ENCODE peak calls at places on chromosomes 1 and 21, in ten cellular contexts. One of them, this sample, is unnamed.

GRCh38 chr1:210792703-210793102 is 341.2 kb downstream of the KCNH1 start:
- DNase-seq in tibial artery: no peak
- DNase-seq in Calu3: no peak
- DNase-seq in HFF-Myc: peak
- DNase-seq in gastrocnemius medialis: no peak
- DNase-seq in GM13977: no peak
- DNase-seq in astrocyte of the spinal cord: peak
- DNase-seq in BJ: peak
- DNase-seq in mesothelial cell of epicardium: no peak
- DNase-seq in heart left ventricle: no peak
- DNase-seq in this sample: no peak

GRCh38 chr1:159752135-159752580 is 28.6 kb upstream of the DUSP23 start:
- DNase-seq in BJ: no peak
- DNase-seq in tibial artery: peak
- DNase-seq in GM13977: no peak
- DNase-seq in HFF-Myc: no peak
- DNase-seq in gastrocnemius medialis: peak
- DNase-seq in astrocyte of the spinal cord: peak
- DNase-seq in mesothelial cell of epicardium: no peak
- DNase-seq in Calu3: peak
- DNase-seq in heart left ventricle: peak
- DNase-seq in this sample: no peak

GRCh38 chr21:44911066-44911383 is 9.7 kb downstream of the ITGB2 start:
- DNase-seq in Calu3: no peak
- DNase-seq in GM13977: no peak
- DNase-seq in tibial artery: no peak
- DNase-seq in mesothelial cell of epicardium: no peak
- DNase-seq in BJ: no peak
- DNase-seq in astrocyte of the spinal cord: no peak
- DNase-seq in HFF-Myc: no peak
- DNase-seq in gastrocnemius medialis: no peak
- DNase-seq in heart left ventricle: no peak
- DNase-seq in this sample: no peak

GRCh38 chr1:116857092-116857491 is 52.6 kb upstream of the PTGFRN start:
- DNase-seq in tibial artery: no peak
- DNase-seq in astrocyte of the spinal cord: no peak
- DNase-seq in BJ: no peak
- DNase-seq in GM13977: no peak
- DNase-seq in HFF-Myc: no peak
- DNase-seq in gastrocnemius medialis: no peak
- DNase-seq in mesothelial cell of epicardium: no peak
- DNase-seq in Calu3: no peak
- DNase-seq in heart left ventricle: no peak
- DNase-seq in this sample: no peak

GRCh38 chr21:34938079-34938764 is 110.9 kb downstream of the RUNX1 start:
- DNase-seq in tibial artery: no peak
- DNase-seq in gastrocnemius medialis: no peak
- DNase-seq in HFF-Myc: no peak
- DNase-seq in Calu3: no peak
- DNase-seq in astrocyte of the spinal cord: peak
- DNase-seq in mesothelial cell of epicardium: no peak
- DNase-seq in heart left ventricle: no peak
- DNase-seq in BJ: no peak
- DNase-seq in GM13977: no peak
- DNase-seq in this sample: no peak

GRCh38 chr1:61011514-61012263 is 70.7 kb upstream of the NFIA start:
- DNase-seq in BJ: no peak
- DNase-seq in heart left ventricle: peak
- DNase-seq in HFF-Myc: no peak
- DNase-seq in tibial artery: no peak
- DNase-seq in gastrocnemius medialis: no peak
- DNase-seq in mesothelial cell of epicardium: no peak
- DNase-seq in Calu3: no peak
- DNase-seq in astrocyte of the spinal cord: no peak
- DNase-seq in GM13977: no peak
- DNase-seq in this sample: no peak

GRCh38 chr1:55420866-55421265 is 205.7 kb upstream of the USP24 start:
- DNase-seq in HFF-Myc: no peak
- DNase-seq in astrocyte of the spinal cord: no peak
- DNase-seq in Calu3: no peak
- DNase-seq in gastrocnemius medialis: no peak
- DNase-seq in heart left ventricle: no peak
- DNase-seq in mesothelial cell of epicardium: no peak
- DNase-seq in BJ: no peak
- DNase-seq in tibial artery: no peak
- DNase-seq in GM13977: no peak
- DNase-seq in this sample: no peak

GRCh38 chr1:11701551-11701961 is 10.0 kb downstream of the DRAXIN start:
- DNase-seq in tibial artery: no peak
- DNase-seq in heart left ventricle: no peak
- DNase-seq in GM13977: no peak
- DNase-seq in astrocyte of the spinal cord: no peak
- DNase-seq in mesothelial cell of epicardium: no peak
- DNase-seq in Calu3: no peak
- DNase-seq in gastrocnemius medialis: no peak
- DNase-seq in BJ: no peak
- DNase-seq in HFF-Myc: no peak
- DNase-seq in this sample: no peak

GRCh38 chr1:41025979-41026819 is 4.7 kb upstream of the SLFNL1 start:
- DNase-seq in gastrocnemius medialis: no peak
- DNase-seq in tibial artery: peak
- DNase-seq in heart left ventricle: no peak
- DNase-seq in mesothelial cell of epicardium: no peak
- DNase-seq in astrocyte of the spinal cord: no peak
- DNase-seq in HFF-Myc: no peak
- DNase-seq in Calu3: no peak
- DNase-seq in GM13977: no peak
- DNase-seq in BJ: no peak
- DNase-seq in this sample: no peak

GRCh38 chr1:41021526-41022308 is at the start of gene SLFNL1:
- DNase-seq in heart left ventricle: peak
- DNase-seq in BJ: no peak
- DNase-seq in GM13977: no peak
- DNase-seq in tibial artery: peak
- DNase-seq in astrocyte of the spinal cord: no peak
- DNase-seq in Calu3: no peak
- DNase-seq in gastrocnemius medialis: no peak
- DNase-seq in mesothelial cell of epicardium: no peak
- DNase-seq in HFF-Myc: no peak
- DNase-seq in this sample: no peak

GRCh38 chr1:41022424-41022823 is 899 bp upstream of the SLFNL1 start:
- DNase-seq in Calu3: no peak
- DNase-seq in GM13977: no peak
- DNase-seq in gastrocnemius medialis: no peak
- DNase-seq in mesothelial cell of epicardium: no peak
- DNase-seq in astrocyte of the spinal cord: no peak
- DNase-seq in tibial artery: peak
- DNase-seq in heart left ventricle: no peak
- DNase-seq in HFF-Myc: no peak
- DNase-seq in BJ: no peak
- DNase-seq in this sample: no peak

GRCh38 chr1:41024953-41025352 is 3.4 kb upstream of the SLFNL1 start:
- DNase-seq in BJ: no peak
- DNase-seq in gastrocnemius medialis: no peak
- DNase-seq in Calu3: no peak
- DNase-seq in mesothelial cell of epicardium: no peak
- DNase-seq in GM13977: no peak
- DNase-seq in HFF-Myc: no peak
- DNase-seq in astrocyte of the spinal cord: no peak
- DNase-seq in tibial artery: peak
- DNase-seq in heart left ventricle: no peak
- DNase-seq in this sample: no peak

GRCh38 chr1:41023279-41023990 is 1.9 kb upstream of the SLFNL1 start:
- DNase-seq in mesothelial cell of epicardium: no peak
- DNase-seq in HFF-Myc: no peak
- DNase-seq in gastrocnemius medialis: no peak
- DNase-seq in BJ: no peak
- DNase-seq in astrocyte of the spinal cord: no peak
- DNase-seq in heart left ventricle: no peak
- DNase-seq in GM13977: no peak
- DNase-seq in tibial artery: peak
- DNase-seq in Calu3: peak
- DNase-seq in this sample: no peak
- TF ChIP-seq CTCF in mesothelial cell of epicardium: no peak
- TF ChIP-seq CTCF in HFF-Myc: peak
- TF ChIP-seq CTCF in gastrocnemius medialis: no peak
- TF ChIP-seq CTCF in BJ: peak
- TF ChIP-seq CTCF in astrocyte of the spinal cord: peak
- TF ChIP-seq CTCF in heart left ventricle: peak
- TF ChIP-seq CTCF in GM13977: peak
- TF ChIP-seq CTCF in tibial artery: peak
- TF ChIP-seq CTCF in Calu3: peak
- TF ChIP-seq CTCF in this sample: no peak

GRCh38 chr1:156599811-156600210 is 1.5 kb downstream of the GPATCH4 start:
- DNase-seq in astrocyte of the spinal cord: no peak
- DNase-seq in mesothelial cell of epicardium: no peak
- DNase-seq in Calu3: no peak
- DNase-seq in BJ: no peak
- DNase-seq in GM13977: no peak
- DNase-seq in heart left ventricle: no peak
- DNase-seq in gastrocnemius medialis: no peak
- DNase-seq in HFF-Myc: no peak
- DNase-seq in tibial artery: no peak
- DNase-seq in this sample: no peak
- TF ChIP-seq CTCF in astrocyte of the spinal cord: no peak
- TF ChIP-seq CTCF in mesothelial cell of epicardium: peak
- TF ChIP-seq CTCF in Calu3: no peak
- TF ChIP-seq CTCF in BJ: no peak
- TF ChIP-seq CTCF in GM13977: no peak
- TF ChIP-seq CTCF in heart left ventricle: no peak
- TF ChIP-seq CTCF in gastrocnemius medialis: no peak
- TF ChIP-seq CTCF in HFF-Myc: no peak
- TF ChIP-seq CTCF in tibial artery: no peak
- TF ChIP-seq CTCF in this sample: no peak

GRCh38 chr21:41169701-41170100 is 1.7 kb downstream of the BACE2 start:
- DNase-seq in gastrocnemius medialis: no peak
- DNase-seq in heart left ventricle: no peak
- DNase-seq in BJ: no peak
- DNase-seq in tibial artery: no peak
- DNase-seq in astrocyte of the spinal cord: no peak
- DNase-seq in Calu3: no peak
- DNase-seq in HFF-Myc: no peak
- DNase-seq in mesothelial cell of epicardium: no peak
- DNase-seq in GM13977: no peak
- DNase-seq in this sample: no peak

GRCh38 chr21:41166947-41167346 is 1.0 kb upstream of the BACE2 start:
- DNase-seq in HFF-Myc: no peak
- DNase-seq in tibial artery: peak
- DNase-seq in BJ: no peak
- DNase-seq in gastrocnemius medialis: no peak
- DNase-seq in heart left ventricle: no peak
- DNase-seq in Calu3: no peak
- DNase-seq in GM13977: no peak
- DNase-seq in astrocyte of the spinal cord: no peak
- DNase-seq in mesothelial cell of epicardium: no peak
- DNase-seq in this sample: no peak

GRCh38 chr21:41169258-41169576 is 1.3 kb downstream of the BACE2 start:
- DNase-seq in heart left ventricle: no peak
- DNase-seq in astrocyte of the spinal cord: no peak
- DNase-seq in BJ: no peak
- DNase-seq in tibial artery: no peak
- DNase-seq in mesothelial cell of epicardium: no peak
- DNase-seq in gastrocnemius medialis: no peak
- DNase-seq in Calu3: no peak
- DNase-seq in HFF-Myc: no peak
- DNase-seq in GM13977: no peak
- DNase-seq in this sample: no peak

GRCh38 chr21:41168391-41169257 is 664 bp downstream of the BACE2 start:
- DNase-seq in BJ: no peak
- DNase-seq in HFF-Myc: no peak
- DNase-seq in heart left ventricle: peak
- DNase-seq in mesothelial cell of epicardium: peak
- DNase-seq in GM13977: peak
- DNase-seq in gastrocnemius medialis: peak
- DNase-seq in tibial artery: peak
- DNase-seq in astrocyte of the spinal cord: peak
- DNase-seq in Calu3: peak
- DNase-seq in this sample: no peak

DNA sequence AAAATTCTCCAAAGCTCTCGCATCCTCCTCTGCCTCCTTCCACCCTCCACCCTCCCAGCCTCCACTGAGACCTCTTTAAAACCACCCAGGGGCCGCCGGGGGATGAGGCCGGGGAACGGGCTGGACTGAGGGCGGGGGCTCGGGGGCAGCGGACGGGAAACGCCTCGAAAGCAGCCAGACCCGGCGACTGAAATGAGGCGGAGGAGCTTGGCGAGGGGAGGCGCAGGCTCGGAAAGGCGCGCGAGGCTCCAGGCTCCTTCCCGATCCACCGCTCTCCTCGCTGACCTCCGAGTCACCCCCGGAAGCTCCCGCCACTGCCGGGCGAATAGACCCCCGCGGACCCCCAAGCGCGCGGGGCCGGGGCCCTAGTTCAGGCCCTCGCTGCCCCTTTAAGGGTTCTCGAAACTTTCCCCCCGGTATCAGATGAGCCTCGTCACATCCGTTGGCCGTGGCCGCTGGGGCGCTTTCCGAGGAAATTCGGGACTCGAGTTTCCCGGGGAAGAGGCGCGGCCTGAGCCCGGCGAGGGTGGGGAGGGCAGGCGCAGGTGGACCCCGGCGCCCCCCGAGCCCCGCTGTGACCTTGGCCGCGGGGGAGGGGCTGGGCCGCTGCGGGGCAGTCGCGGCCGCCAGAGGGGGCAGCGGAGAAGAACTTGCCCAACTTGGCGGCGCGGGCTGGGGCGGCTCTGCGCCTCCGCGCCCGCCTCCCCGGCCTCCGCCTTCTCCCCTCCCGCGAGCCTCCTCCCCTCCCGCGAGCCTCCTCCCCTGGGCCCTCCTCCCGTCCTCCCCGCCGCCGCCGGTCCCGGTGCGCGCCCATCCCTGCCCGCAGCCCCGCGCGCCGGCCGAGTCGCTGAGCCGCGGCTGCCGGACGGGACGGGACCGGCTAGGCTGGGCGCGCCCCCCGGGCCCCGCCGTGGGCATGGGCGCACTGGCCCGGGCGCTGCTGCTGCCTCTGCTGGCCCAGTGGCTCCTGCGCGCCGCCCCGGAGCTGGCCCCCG is at the start of gene BACE2:
- DNase-seq in HFF-Myc: no peak
- DNase-seq in BJ: no peak
- DNase-seq in mesothelial cell of epicardium: peak
- DNase-seq in gastrocnemius medialis: peak
- DNase-seq in GM13977: peak
- DNase-seq in astrocyte of the spinal cord: peak
- DNase-seq in Calu3: peak
- DNase-seq in heart left ventricle: peak
- DNase-seq in tibial artery: peak
- DNase-seq in this sample: no peak
- TF ChIP-seq CTCF in HFF-Myc: peak
- TF ChIP-seq CTCF in BJ: peak
- TF ChIP-seq CTCF in mesothelial cell of epicardium: peak
- TF ChIP-seq CTCF in gastrocnemius medialis: peak
- TF ChIP-seq CTCF in GM13977: peak
- TF ChIP-seq CTCF in astrocyte of the spinal cord: peak
- TF ChIP-seq CTCF in Calu3: peak
- TF ChIP-seq CTCF in heart left ventricle: peak
- TF ChIP-seq CTCF in tibial artery: peak
- TF ChIP-seq CTCF in this sample: no peak

GRCh38 chr1:39895096-39895495 is 6.6 kb downstream of the MYCL start:
- DNase-seq in tibial artery: no peak
- DNase-seq in Calu3: no peak
- DNase-seq in gastrocnemius medialis: no peak
- DNase-seq in mesothelial cell of epicardium: no peak
- DNase-seq in HFF-Myc: no peak
- DNase-seq in astrocyte of the spinal cord: no peak
- DNase-seq in heart left ventricle: no peak
- DNase-seq in BJ: no peak
- DNase-seq in GM13977: no peak
- DNase-seq in this sample: no peak

GRCh38 chr1:39898146-39898545 is 3.6 kb downstream of the MYCL start:
- DNase-seq in HFF-Myc: no peak
- DNase-seq in mesothelial cell of epicardium: no peak
- DNase-seq in tibial artery: no peak
- DNase-seq in gastrocnemius medialis: no peak
- DNase-seq in GM13977: no peak
- DNase-seq in BJ: no peak
- DNase-seq in Calu3: no peak
- DNase-seq in heart left ventricle: no peak
- DNase-seq in astrocyte of the spinal cord: no peak
- DNase-seq in this sample: no peak

GRCh38 chr1:39898648-39899603 is 2.8 kb downstream of the MYCL start:
- DNase-seq in Calu3: peak
- DNase-seq in heart left ventricle: no peak
- DNase-seq in tibial artery: no peak
- DNase-seq in gastrocnemius medialis: no peak
- DNase-seq in astrocyte of the spinal cord: peak
- DNase-seq in GM13977: peak
- DNase-seq in mesothelial cell of epicardium: peak
- DNase-seq in BJ: no peak
- DNase-seq in HFF-Myc: peak
- DNase-seq in this sample: no peak

GRCh38 chr1:39895731-39896480 is 5.8 kb downstream of the MYCL start:
- DNase-seq in GM13977: no peak
- DNase-seq in heart left ventricle: no peak
- DNase-seq in mesothelial cell of epicardium: no peak
- DNase-seq in Calu3: no peak
- DNase-seq in tibial artery: no peak
- DNase-seq in HFF-Myc: no peak
- DNase-seq in gastrocnemius medialis: no peak
- DNase-seq in astrocyte of the spinal cord: no peak
- DNase-seq in BJ: no peak
- DNase-seq in this sample: no peak

DNA sequence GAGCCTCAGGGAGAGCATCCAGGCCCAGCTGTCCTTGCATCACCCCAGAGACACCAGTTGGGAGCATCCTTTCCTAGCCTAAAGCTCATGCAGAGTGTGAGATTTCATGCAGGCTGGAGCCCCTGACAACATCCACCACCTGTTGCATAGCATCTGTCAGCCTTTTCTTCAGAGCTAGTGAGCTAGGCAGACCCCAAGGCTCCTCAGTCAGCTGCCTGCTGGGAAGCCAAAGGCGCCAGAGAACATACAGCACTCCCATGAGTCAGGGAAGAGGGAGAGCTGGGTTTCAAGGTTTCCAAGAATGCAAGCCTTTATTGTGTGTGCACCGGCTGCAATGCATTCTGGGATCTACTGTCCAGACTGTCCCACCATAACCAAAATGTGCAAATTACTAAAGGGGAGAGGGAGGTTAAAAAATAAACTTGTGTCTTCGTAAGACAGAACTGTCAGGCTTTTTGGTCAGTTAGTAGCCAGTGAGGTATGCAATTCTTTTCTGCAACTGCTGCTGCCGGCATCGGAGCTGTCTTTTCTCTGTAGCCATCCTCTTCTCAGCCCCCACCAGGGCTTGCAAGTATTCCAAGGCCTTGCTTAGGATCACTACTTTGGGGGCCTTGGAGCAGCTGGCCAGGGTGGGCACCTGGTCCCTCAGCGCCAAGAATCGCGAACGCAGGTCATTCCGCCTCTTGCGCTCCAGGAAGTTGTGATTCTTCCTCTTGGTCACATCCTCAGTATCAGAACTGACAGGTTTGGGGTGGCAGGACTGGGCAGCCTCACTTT is 4.6 kb downstream of the MYCL start:
- DNase-seq in tibial artery: no peak
- DNase-seq in GM13977: no peak
- DNase-seq in BJ: no peak
- DNase-seq in Calu3: no peak
- DNase-seq in mesothelial cell of epicardium: no peak
- DNase-seq in gastrocnemius medialis: no peak
- DNase-seq in HFF-Myc: no peak
- DNase-seq in astrocyte of the spinal cord: peak
- DNase-seq in heart left ventricle: no peak
- DNase-seq in this sample: no peak
- TF ChIP-seq CTCF in tibial artery: no peak
- TF ChIP-seq CTCF in GM13977: no peak
- TF ChIP-seq CTCF in BJ: no peak
- TF ChIP-seq CTCF in Calu3: no peak
- TF ChIP-seq CTCF in mesothelial cell of epicardium: no peak
- TF ChIP-seq CTCF in gastrocnemius medialis: no peak
- TF ChIP-seq CTCF in HFF-Myc: no peak
- TF ChIP-seq CTCF in astrocyte of the spinal cord: no peak
- TF ChIP-seq CTCF in heart left ventricle: no peak
- TF ChIP-seq CTCF in this sample: no peak